ENCODE peak calls at places on chromosomes 1 and 21, in four cellular contexts. W is cardiac fibroblast, P is transverse colon, X is coronary artery. D is an unnamed sample.
A peak's percentile ranks its signal among the peaks of the same experiment; 100 is the strongest.

GRCh38 chr1:183070923-183071618 is 47.9 kb downstream of the LAMC1 start:
- DNase-seq in P (no peak), W (peak; percentile 74), X (no peak), D (peak; percentile 24)

GRCh38 chr1:164635784-164636729 is 77.1 kb downstream of the PBX1 start:
- DNase-seq in W (no peak), P (peak; percentile 66), X (no peak), D (no peak)

GRCh38 chr1:113657556-113658063 is 101.7 kb downstream of the PHTF1 start:
- DNase-seq in P (no peak), W (no peak), X (no peak), D (no peak)

GRCh38 chr1:206526064-206526911 is 19.0 kb downstream of the RASSF5 start:
- DNase-seq in W (no peak), P (no peak), X (no peak), D (no peak)

GRCh38 chr1:80181418-80181817 is 1174.9 kb upstream of the ADGRL4 start:
- DNase-seq in P (no peak), X (no peak), W (no peak), D (no peak)

GRCh38 chr21:41971891-41972290 is 18.1 kb upstream of the C2CD2 start:
- DNase-seq in X (no peak), W (no peak), P (no peak), D (no peak)

GRCh38 chr1:165592945-165593823 is 37.9 kb upstream of the MGST3 start:
- DNase-seq in X (no peak), P (peak; percentile 76), W (peak; percentile 87), D (peak; percentile 80)

GRCh38 chr1:232766224-232766890 is 38.9 kb upstream of the MAP10 start:
- DNase-seq in W (no peak), X (no peak), P (no peak), D (peak; percentile 23)

GRCh38 chr1:236315518-236315917 is 33.8 kb upstream of the ERO1B start:
- DNase-seq in W (no peak), P (no peak), X (no peak), D (no peak)

GRCh38 chr1:37958690-37959089 is 11.8 kb upstream of the INPP5B start:
- DNase-seq in X (no peak), W (peak; percentile 93), P (no peak), D (no peak)

GRCh38 chr1:213651077-213651476 is 336.7 kb upstream of the PROX1 start:
- DNase-seq in X (no peak), W (no peak), P (no peak), D (no peak)

GRCh38 chr21:26140185-26140584 is 30.4 kb downstream of the APP start:
- DNase-seq in W (peak; percentile 98), P (peak; percentile 44), X (no peak), D (peak; percentile 77)

GRCh38 chr1:2777428-2778219 is 23.9 kb downstream of the TTC34 start:
- DNase-seq in W (no peak), P (no peak), X (no peak), D (no peak)

GRCh38 chr21:38820471-38821239 is 14.9 kb downstream of the ETS2 start:
- DNase-seq in P (peak; percentile 75), X (no peak), W (no peak), D (no peak)

GRCh38 chr1:230231739-230232075 is 164.7 kb downstream of the GALNT2 start:
- DNase-seq in X (no peak), P (peak; percentile 87), W (peak; percentile 79), D (no peak)

GRCh38 chr1:212167098-212167497 is 118.1 kb upstream of the PPP2R5A start:
- DNase-seq in X (no peak), W (peak; percentile 69), P (no peak), D (no peak)

GRCh38 chr1:36088577-36089392 is at the start of gene ADPRS:
- DNase-seq in W (peak; percentile 90), X (peak; percentile 91), P (peak; percentile 90), D (peak; percentile 91)

GRCh38 chr1:55828031-55828430 is 612.9 kb upstream of the USP24 start:
- DNase-seq in X (no peak), P (no peak), W (no peak), D (no peak)

GRCh38 chr1:221530791-221531190 is 211.1 kb downstream of the DUSP10 start:
- DNase-seq in W (no peak), P (no peak), X (no peak), D (no peak)

DNA sequence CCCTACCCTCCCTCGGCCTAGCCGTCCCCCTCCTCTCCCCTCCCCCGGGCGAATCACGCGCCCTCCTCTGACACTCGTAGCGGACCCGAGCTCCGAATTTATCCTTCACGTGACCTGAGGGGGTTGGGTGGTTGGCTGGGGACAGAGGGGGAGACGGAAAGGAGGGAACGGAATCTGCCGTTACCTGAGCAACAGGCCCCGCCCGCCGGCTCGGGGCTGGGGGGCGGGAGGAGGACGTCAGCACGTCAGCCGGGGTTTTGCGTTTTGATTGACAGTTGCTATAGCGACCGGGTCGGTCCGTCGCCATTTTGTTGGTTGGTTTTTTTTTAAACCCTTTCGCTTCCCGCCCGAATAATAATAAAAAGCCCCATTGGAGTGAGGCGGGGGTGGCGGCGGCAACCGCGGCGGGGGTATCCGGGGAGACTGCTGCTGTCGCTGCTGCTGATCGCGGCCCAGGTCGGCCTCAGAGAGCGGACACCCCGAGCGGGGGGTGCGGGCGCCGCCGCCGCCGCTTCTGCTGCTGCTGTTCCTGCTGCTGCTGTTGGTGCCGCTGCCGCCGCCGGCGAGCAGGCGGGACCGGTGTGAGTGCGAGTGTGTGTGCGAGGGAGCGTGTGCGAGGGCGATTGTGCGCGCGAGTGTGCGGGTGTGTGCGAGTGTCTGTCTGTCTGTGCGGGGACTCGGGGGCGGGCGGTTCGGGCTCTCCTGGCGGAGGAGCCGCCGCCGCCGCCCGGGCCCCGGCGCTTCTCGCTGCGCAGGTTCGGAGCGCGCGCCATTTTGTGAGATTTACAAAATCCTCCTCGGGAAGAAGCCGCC is at the start of gene DYRK1A:
- DNase-seq in X (peak; percentile 99), P (peak; percentile 99), W (peak; percentile 99), D (peak; percentile 95)
- TF ChIP-seq CTCF in X (no peak), P (no peak), W (no peak), D (no peak)

GRCh38 chr1:17572264-17572985 is 32.9 kb downstream of the ARHGEF10L start:
- DNase-seq in X (no peak), P (peak; percentile 60), W (no peak), D (no peak)
- TF ChIP-seq CTCF in X (no peak), P (no peak), W (no peak), D (no peak)

GRCh38 chr1:70966018-70966638 is 81.5 kb downstream of the PTGER3 start:
- DNase-seq in X (no peak), W (peak; percentile 25), P (no peak), D (no peak)

GRCh38 chr1:70963374-70963773 is 84.2 kb downstream of the PTGER3 start:
- DNase-seq in P (no peak), X (no peak), W (no peak), D (no peak)

GRCh38 chr1:70961374-70961773 is 86.2 kb downstream of the PTGER3 start:
- DNase-seq in P (no peak), W (no peak), X (no peak), D (no peak)
- TF ChIP-seq CTCF in P (no peak), W (no peak), X (no peak), D (no peak)

GRCh38 chr21:29085106-29085752 is 11.8 kb upstream of the CCT8 start:
- DNase-seq in P (no peak), W (no peak), X (no peak), D (no peak)

GRCh38 chr21:29096619-29097018 is 23.2 kb upstream of the CCT8 start:
- DNase-seq in W (no peak), P (no peak), X (no peak), D (no peak)

GRCh38 chr21:29092102-29092959 is 18.9 kb upstream of the CCT8 start:
- DNase-seq in W (peak; percentile 78), P (no peak), X (no peak), D (no peak)

GRCh38 chr21:29095203-29095602 is 21.8 kb upstream of the CCT8 start:
- DNase-seq in W (no peak), X (no peak), P (no peak), D (no peak)

GRCh38 chr21:29091032-29091431 is 17.6 kb upstream of the CCT8 start:
- DNase-seq in W (peak; percentile 94), P (no peak), X (no peak), D (no peak)
- TF ChIP-seq CTCF in W (no peak), P (no peak), X (no peak), D (no peak)

GRCh38 chr1:185654952-185655314 is 79.3 kb upstream of the HMCN1 start:
- DNase-seq in P (no peak), W (no peak), X (no peak), D (no peak)
- TF ChIP-seq CTCF in P (no peak), W (no peak), X (no peak), D (no peak)

DNA sequence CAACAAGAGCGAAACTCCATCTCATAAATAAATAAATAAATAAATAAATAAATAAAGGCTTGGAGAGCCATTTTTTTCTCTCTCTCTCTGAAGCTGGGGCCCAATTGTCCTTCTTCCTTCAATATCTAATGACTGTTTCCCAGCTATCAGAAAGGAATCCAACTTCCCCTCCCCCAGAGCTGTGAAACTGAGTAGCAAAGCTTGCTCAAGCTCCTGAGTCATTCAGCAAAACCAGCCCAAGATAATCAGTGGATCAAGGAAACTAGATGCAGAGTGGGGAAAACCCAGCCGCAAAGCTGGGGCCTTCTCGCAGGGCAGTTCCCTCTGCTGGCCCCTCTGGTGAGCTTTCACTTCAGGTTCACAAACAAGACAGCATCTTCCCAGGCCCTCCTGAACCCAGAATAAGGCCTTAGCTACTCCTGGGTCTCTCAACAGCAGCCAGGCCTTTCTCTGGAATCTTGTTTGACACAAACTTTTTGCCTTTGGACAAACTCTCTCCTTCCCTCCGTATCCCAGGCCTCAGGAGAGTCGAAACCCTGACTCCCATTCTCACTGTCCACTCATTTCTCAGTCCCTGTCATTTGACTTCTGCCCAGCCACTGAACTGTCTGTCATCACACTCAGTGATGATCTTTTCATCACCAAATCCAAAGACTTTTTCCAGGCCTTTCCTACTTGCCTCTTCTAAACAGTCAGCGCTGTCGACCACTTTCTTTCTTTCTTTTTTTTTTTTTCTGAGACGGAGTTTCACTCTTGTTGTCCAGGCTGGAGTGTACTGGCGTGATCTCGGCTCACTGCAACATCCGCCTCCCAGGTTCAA is 18.0 kb upstream of the PTP4A2 start:
- DNase-seq in X (peak; percentile 92), P (peak; percentile 86), W (peak; percentile 99), D (peak; percentile 92)
- TF ChIP-seq CTCF in X (no peak), P (no peak), W (peak; percentile 59), D (no peak)

DNA sequence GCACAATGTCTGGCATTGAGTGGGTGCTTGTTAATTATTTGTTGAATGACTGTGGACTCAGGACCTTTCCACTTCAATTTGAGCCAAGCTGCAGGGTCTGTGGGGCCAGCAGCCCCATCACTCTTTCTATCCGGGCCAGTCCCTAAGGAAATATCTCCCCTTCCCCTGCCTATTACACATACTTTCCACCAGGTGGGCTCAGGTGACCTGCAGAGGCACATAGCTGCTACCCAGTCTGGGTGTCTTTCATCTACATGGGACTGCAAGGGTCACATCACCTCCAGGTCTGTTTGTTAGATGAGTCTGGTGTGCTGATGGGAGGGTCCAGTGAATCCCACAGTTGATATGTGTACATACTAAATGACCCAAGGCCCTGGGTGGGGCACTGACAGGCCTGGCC is 59.6 kb upstream of the KDM4A start:
- DNase-seq in X (no peak), W (no peak), P (no peak), D (peak; percentile 9)
- TF ChIP-seq CTCF in X (no peak), W (no peak), P (no peak), D (peak; percentile 23)

GRCh38 chr1:104878203-104878911 is 1128.7 kb downstream of the AMY1C start:
- DNase-seq in P (no peak), W (no peak), X (no peak), D (no peak)
- TF ChIP-seq CTCF in P (no peak), W (no peak), X (no peak), D (no peak)